ENCODE peak calls at places on chromosomes 16 and 17, in seven cellular contexts. F is osteoblast, H is left ventricle myocardium inferior, U is tibial artery, V is prostate gland, S is adrenal gland, G is heart right ventricle. M is an unnamed sample.

GRCh38 chr16:56424791-56425438 is 430 bp downstream of the AMFR start:
- DNase-seq in H (peak), G (peak), F (peak), S (peak), U (peak), V (peak), M (peak)

GRCh38 chr16:3087243-3087791 is 11.8 kb downstream of the ZSCAN10 start:
- DNase-seq in S (peak), H (peak), V (no peak), G (peak), U (no peak), F (no peak), M (no peak)

GRCh38 chr17:1294157-1294717 is 14.8 kb downstream of the TRARG1 start:
- DNase-seq in U (no peak), H (no peak), F (peak), V (no peak), S (no peak), G (no peak), M (no peak)

GRCh38 chr17:58693208-58693607 is 806 bp downstream of the RAD51C start:
- DNase-seq in G (no peak), V (no peak), U (no peak), H (no peak), S (no peak), F (peak), M (no peak)

GRCh38 chr17:80760501-80760900 is 215.9 kb downstream of the RPTOR start:
- DNase-seq in V (peak), H (no peak), F (no peak), G (no peak), S (no peak), U (no peak), M (no peak)

GRCh38 chr17:19579867-19580565 is 46.4 kb downstream of the SLC47A1 start:
- DNase-seq in V (no peak), S (peak), G (peak), U (no peak), F (peak), H (peak), M (no peak)

GRCh38 chr17:18323007-18323406 is 7.9 kb downstream of the SMCR8 start:
- DNase-seq in H (no peak), G (no peak), F (peak), S (peak), V (no peak), U (no peak), M (no peak)

GRCh38 chr17:80029235-80029974 is 6.3 kb downstream of the TBC1D16 start:
- DNase-seq in U (peak), H (peak), G (peak), S (peak), V (no peak), F (peak), M (no peak)

GRCh38 chr16:66874079-66874775 is 6.1 kb upstream of the PDP2 start:
- DNase-seq in H (no peak), S (no peak), G (no peak), V (no peak), U (no peak), F (no peak), M (no peak)

GRCh38 chr17:28392491-28392890 is 13.5 kb downstream of the SLC46A1 start:
- DNase-seq in H (no peak), G (no peak), S (no peak), F (peak), U (no peak), V (no peak), M (no peak)

GRCh38 chr16:31194898-31195297 is 7.7 kb downstream of the PYCARD start:
- DNase-seq in V (no peak), H (no peak), G (no peak), S (no peak), F (no peak), U (no peak), M (no peak)

GRCh38 chr16:23113185-23113584 is 36.1 kb downstream of the USP31 start:
- DNase-seq in V (no peak), U (no peak), S (no peak), H (no peak), G (no peak), F (no peak), M (no peak)

GRCh38 chr17:17911003-17911613 is 61.1 kb downstream of the TOM1L2 start:
- DNase-seq in G (no peak), V (no peak), H (no peak), F (peak), U (no peak), S (no peak), M (no peak)

GRCh38 chr17:43641416-43641815 is 20.3 kb downstream of the MEOX1 start:
- DNase-seq in F (no peak), V (no peak), U (no peak), G (no peak), H (peak), S (no peak), M (no peak)
- H3K27ac ChIP-seq in F (no peak), V (no peak), U (no peak), G (peak), H (peak), S (no peak), M (no peak)

GRCh38 chr17:75749545-75750389 is 15.2 kb downstream of the GALK1 start:
- DNase-seq in U (peak), F (peak), V (peak), H (peak), S (peak), G (peak), M (peak)
- H3K27ac ChIP-seq in U (peak), F (no peak), V (peak), H (no peak), S (peak), G (no peak), M (peak)

DNA sequence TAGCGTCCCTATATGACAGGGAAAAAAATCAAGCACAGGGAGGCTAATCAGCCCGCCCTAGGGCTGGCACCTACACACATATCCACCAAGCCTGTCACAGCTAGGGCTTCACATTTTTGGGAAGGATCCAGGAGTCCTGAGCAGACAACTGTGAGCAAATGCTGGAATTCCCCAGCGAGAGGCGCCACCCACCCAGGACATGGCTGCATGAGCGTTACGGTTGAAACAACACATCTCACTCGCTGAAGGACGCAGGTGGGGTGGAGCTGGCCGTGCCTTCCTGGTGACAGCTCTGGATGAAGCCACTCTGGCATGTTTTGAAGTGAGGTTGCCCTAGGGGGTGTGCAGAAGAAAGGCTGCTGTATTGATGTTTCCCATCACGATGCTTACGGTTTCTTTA is 315.1 kb upstream of the EEF2KMT start:
- DNase-seq in S (no peak), G (no peak), F (no peak), H (no peak), U (no peak), V (no peak), M (no peak)
- H3K27ac ChIP-seq in S (no peak), G (no peak), F (no peak), H (no peak), U (no peak), V (no peak), M (no peak)

GRCh38 chr17:78715000-78715771 is 66.9 kb downstream of the CYTH1 start:
- DNase-seq in V (no peak), S (no peak), U (no peak), H (no peak), F (peak), G (no peak), M (no peak)
- H3K27ac ChIP-seq in V (no peak), S (peak), U (no peak), H (peak), F (no peak), G (no peak), M (peak)

GRCh38 chr16:72302352-72302751 is 130.4 kb upstream of the PMFBP1 start:
- DNase-seq in H (no peak), V (no peak), F (no peak), U (no peak), G (no peak), S (no peak), M (no peak)
- H3K27ac ChIP-seq in H (no peak), V (no peak), F (no peak), U (no peak), G (no peak), S (no peak), M (no peak)

DNA sequence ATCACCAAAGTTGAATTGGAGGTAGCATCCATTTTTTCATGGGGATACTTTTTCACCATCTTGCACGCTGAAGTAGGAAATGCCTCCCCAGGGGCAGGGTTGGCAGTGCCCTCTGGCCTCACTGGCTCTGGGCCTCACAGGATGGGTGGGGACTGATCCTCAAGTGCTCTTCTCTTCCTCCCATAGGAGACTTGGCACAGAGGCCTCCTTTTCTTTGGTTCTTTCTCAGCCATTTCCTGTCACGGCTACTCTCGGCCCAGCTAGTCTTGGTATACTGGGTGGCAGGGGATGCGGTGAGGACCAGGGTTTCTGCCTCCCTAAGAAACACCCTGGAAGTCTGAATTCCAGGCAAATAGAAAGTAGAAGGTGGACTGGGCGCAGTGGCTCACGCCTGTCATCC is 58.2 kb downstream of the PECAM1 start:
- DNase-seq in F (no peak), U (no peak), G (peak), V (no peak), S (no peak), H (peak), M (no peak)
- H3K27ac ChIP-seq in F (peak), U (no peak), G (peak), V (no peak), S (peak), H (peak), M (no peak)

GRCh38 chr16:27234171-27234570 is 30.8 kb downstream of the KDM8 start:
- DNase-seq in V (no peak), S (no peak), H (no peak), G (no peak), F (no peak), U (no peak), M (no peak)
- H3K27ac ChIP-seq in V (peak), S (peak), H (peak), G (no peak), F (no peak), U (no peak), M (peak)

GRCh38 chr16:10870137-10870776 is 6.7 kb upstream of the CIITA start:
- DNase-seq in S (no peak), F (no peak), V (no peak), U (no peak), H (no peak), G (no peak), M (no peak)

GRCh38 chr16:10870808-10871156 is 6.2 kb upstream of the CIITA start:
- DNase-seq in H (no peak), F (no peak), U (no peak), V (no peak), G (no peak), S (no peak), M (no peak)

GRCh38 chr16:10868562-10869469 is 8.2 kb upstream of the CIITA start:
- DNase-seq in U (peak), S (peak), V (no peak), G (peak), H (peak), F (peak), M (no peak)

GRCh38 chr16:10868089-10868488 is 8.9 kb upstream of the CIITA start:
- DNase-seq in F (no peak), U (no peak), S (no peak), H (no peak), V (no peak), G (no peak), M (no peak)

GRCh38 chr16:10871157-10871991 is 5.6 kb upstream of the CIITA start:
- DNase-seq in F (peak), S (peak), G (peak), U (peak), V (peak), H (no peak), M (no peak)
- H3K27ac ChIP-seq in F (peak), S (peak), G (no peak), U (no peak), V (no peak), H (peak), M (no peak)

DNA sequence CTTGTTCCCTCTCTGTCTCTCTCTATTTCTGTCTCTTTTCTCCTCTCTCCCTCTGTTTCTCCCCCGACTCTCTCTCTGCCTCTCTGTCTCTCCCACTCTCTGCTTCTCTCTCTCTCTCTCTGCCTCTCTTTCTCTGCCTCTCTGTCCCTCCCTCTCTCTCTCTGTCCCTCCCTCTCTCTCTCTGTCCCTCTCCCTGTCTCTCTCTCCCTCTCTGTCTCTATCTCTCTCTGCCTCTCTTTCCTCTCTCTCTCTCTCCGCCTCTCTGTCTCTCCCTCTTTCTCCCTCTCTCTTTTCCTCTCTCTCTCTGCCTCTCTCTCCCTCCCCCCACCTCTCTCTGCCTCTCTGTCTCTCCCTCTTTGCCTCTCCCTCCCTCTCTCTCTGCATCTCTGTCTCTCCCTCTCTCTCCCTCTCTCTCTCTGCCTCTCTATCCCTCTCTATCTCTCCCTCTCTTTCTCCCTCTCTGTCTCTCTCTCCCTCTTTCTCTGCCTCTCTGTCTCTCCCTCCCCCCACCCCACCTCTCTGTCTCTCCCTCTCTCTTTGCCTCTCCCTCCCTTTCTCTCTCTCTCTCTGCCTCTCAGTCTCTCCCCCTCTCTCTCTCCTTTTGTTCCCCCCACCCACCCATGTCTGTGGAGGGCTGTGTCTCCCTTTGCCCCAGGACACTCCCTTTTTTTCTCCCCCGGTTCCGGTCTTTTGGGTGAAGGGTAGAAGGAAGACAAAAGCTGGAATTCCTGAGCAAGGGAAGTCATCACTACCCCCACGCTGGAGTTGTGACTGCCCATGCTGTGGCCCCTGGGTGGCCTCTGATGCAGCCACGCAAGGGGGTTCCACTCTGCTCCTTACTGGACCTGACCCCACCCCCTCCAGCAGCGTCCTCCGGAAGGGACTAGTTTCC is 27.1 kb upstream of the MGAT5B start:
- DNase-seq in U (no peak), F (peak), H (no peak), S (no peak), G (no peak), V (no peak), M (no peak)
- H3K27ac ChIP-seq in U (no peak), F (no peak), H (no peak), S (no peak), G (no peak), V (no peak), M (no peak)